ENCODE peak calls at places on chromosomes 7 and 10, in six cellular contexts. One of them, this sample, is unnamed. For H3K27me3, the result is how much of the 10 kb centered on the place peaks cover.

GRCh38 chr7:33854178-33854577 is 51.2 kb upstream of the BMPER start:
- DNase-seq in GM23248: peak
- DNase-seq in IMR-90: peak
- DNase-seq in upper lobe of right lung: no peak
- DNase-seq in AG04450: no peak
- DNase-seq in lung: no peak
- DNase-seq in this sample: no peak

GRCh38 chr7:4641667-4642467 is 40.2 kb upstream of the FOXK1 start:
- DNase-seq in GM23248: peak
- DNase-seq in IMR-90: peak
- DNase-seq in upper lobe of right lung: peak
- DNase-seq in AG04450: peak
- DNase-seq in lung: peak
- DNase-seq in this sample: peak

GRCh38 chr10:133357293-133358151 is at the start of gene FUOM:
- DNase-seq in GM23248: peak
- DNase-seq in IMR-90: peak
- DNase-seq in upper lobe of right lung: peak
- DNase-seq in AG04450: no peak
- DNase-seq in lung: no peak
- DNase-seq in this sample: peak

GRCh38 chr10:120365872-120366271 is 91.2 kb upstream of the PLPP4 start:
- DNase-seq in GM23248: peak
- DNase-seq in IMR-90: no peak
- DNase-seq in upper lobe of right lung: no peak
- DNase-seq in AG04450: no peak
- DNase-seq in lung: no peak
- DNase-seq in this sample: no peak

GRCh38 chr7:42673951-42674350 is 237.9 kb downstream of the C7orf25 start:
- DNase-seq in GM23248: no peak
- DNase-seq in IMR-90: no peak
- DNase-seq in upper lobe of right lung: no peak
- DNase-seq in AG04450: no peak
- DNase-seq in lung: no peak
- DNase-seq in this sample: no peak

GRCh38 chr10:15775513-15775912 is 55.8 kb upstream of the ITGA8 start:
- DNase-seq in GM23248: peak
- DNase-seq in IMR-90: peak
- DNase-seq in upper lobe of right lung: no peak
- DNase-seq in AG04450: peak
- DNase-seq in lung: no peak
- DNase-seq in this sample: no peak

GRCh38 chr10:132637477-132638129 is 100.0 kb downstream of the INPP5A start:
- DNase-seq in GM23248: peak
- DNase-seq in IMR-90: peak
- DNase-seq in upper lobe of right lung: peak
- DNase-seq in AG04450: peak
- DNase-seq in lung: no peak
- DNase-seq in this sample: peak

GRCh38 chr10:79488303-79488702 is 24.0 kb upstream of the EIF5AL1 start:
- DNase-seq in GM23248: peak
- DNase-seq in IMR-90: peak
- DNase-seq in upper lobe of right lung: no peak
- DNase-seq in AG04450: peak
- DNase-seq in lung: peak
- DNase-seq in this sample: no peak

GRCh38 chr7:2820508-2820934 is 23.6 kb downstream of the GNA12 start:
- DNase-seq in GM23248: peak
- DNase-seq in IMR-90: peak
- DNase-seq in upper lobe of right lung: peak
- DNase-seq in AG04450: peak
- DNase-seq in lung: peak
- DNase-seq in this sample: no peak

GRCh38 chr7:157432541-157432956 is 95.7 kb downstream of the DNAJB6 start:
- DNase-seq in GM23248: peak
- DNase-seq in IMR-90: peak
- DNase-seq in upper lobe of right lung: peak
- DNase-seq in AG04450: peak
- DNase-seq in lung: no peak
- DNase-seq in this sample: no peak

DNA sequence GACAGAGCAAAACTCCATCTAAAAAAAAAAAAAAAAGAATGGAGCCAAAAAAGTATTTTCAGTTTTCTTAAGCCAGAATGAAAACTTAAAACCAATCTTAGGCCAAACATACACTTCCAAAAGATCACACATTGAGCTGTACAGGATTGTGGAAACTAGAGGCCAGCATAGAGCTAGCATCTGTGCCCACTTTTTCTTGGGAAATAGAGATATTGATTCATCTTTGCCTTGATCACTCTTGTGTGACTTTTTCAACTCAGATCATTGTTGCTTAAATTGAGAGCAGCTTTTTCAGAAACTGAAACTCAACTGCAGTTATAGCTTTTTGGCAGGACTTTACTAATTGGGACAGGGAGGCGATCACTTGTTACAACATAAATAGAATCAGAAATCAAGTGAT is 132.2 kb downstream of the PRKG1 start:
- DNase-seq in GM23248: peak
- DNase-seq in IMR-90: no peak
- DNase-seq in upper lobe of right lung: no peak
- DNase-seq in AG04450: no peak
- DNase-seq in lung: no peak
- DNase-seq in this sample: no peak
- H3K27ac ChIP-seq in GM23248: no peak
- H3K27ac ChIP-seq in IMR-90: no peak
- H3K27ac ChIP-seq in upper lobe of right lung: no peak
- H3K27ac ChIP-seq in AG04450: no peak
- H3K27ac ChIP-seq in lung: no peak
- H3K27ac ChIP-seq in this sample: no peak

GRCh38 chr10:71144824-71145223 is 67.5 kb upstream of the UNC5B start:
- DNase-seq in GM23248: no peak
- DNase-seq in IMR-90: no peak
- DNase-seq in upper lobe of right lung: no peak
- DNase-seq in AG04450: no peak
- DNase-seq in lung: no peak
- DNase-seq in this sample: no peak

GRCh38 chr10:71143610-71144009 is 68.8 kb upstream of the UNC5B start:
- DNase-seq in GM23248: no peak
- DNase-seq in IMR-90: no peak
- DNase-seq in upper lobe of right lung: no peak
- DNase-seq in AG04450: no peak
- DNase-seq in lung: no peak
- DNase-seq in this sample: no peak

GRCh38 chr10:71138126-71138860 is 74.1 kb upstream of the UNC5B start:
- DNase-seq in GM23248: no peak
- DNase-seq in IMR-90: no peak
- DNase-seq in upper lobe of right lung: no peak
- DNase-seq in AG04450: no peak
- DNase-seq in lung: no peak
- DNase-seq in this sample: no peak

GRCh38 chr10:71143170-71143569 is 69.2 kb upstream of the UNC5B start:
- DNase-seq in GM23248: no peak
- DNase-seq in IMR-90: no peak
- DNase-seq in upper lobe of right lung: no peak
- DNase-seq in AG04450: no peak
- DNase-seq in lung: no peak
- DNase-seq in this sample: no peak

DNA sequence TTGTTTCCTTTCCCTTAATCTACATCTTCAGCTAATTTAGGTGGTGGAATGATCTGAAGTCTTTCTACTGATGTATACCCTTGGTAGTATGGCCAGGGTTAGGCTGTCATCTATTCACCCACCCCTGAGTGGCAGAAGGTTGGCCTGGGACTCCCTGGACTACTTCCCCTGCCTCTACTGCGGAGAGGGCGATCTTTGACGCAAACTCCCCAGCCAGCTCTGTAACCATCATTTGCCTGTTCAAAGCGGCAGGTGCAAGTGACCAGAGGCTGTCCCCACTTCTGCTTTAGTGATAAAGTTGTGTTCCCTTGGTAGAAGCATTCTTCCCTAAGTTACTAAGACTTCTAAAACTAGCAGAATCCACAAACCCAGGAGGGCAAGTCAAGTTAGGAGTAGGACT is 70.8 kb upstream of the UNC5B start:
- DNase-seq in GM23248: no peak
- DNase-seq in IMR-90: no peak
- DNase-seq in upper lobe of right lung: no peak
- DNase-seq in AG04450: no peak
- DNase-seq in lung: no peak
- DNase-seq in this sample: no peak
- H3K27me3 ChIP-seq in GM23248: under half
- H3K27me3 ChIP-seq in IMR-90: under half
- H3K27me3 ChIP-seq in upper lobe of right lung: under half
- H3K27me3 ChIP-seq in AG04450: under half
- H3K27me3 ChIP-seq in lung: under half
- H3K27me3 ChIP-seq in this sample: under half

GRCh38 chr10:88974012-88974411 is 16.6 kb upstream of the FAS start:
- DNase-seq in GM23248: peak
- DNase-seq in IMR-90: peak
- DNase-seq in upper lobe of right lung: no peak
- DNase-seq in AG04450: no peak
- DNase-seq in lung: no peak
- DNase-seq in this sample: no peak

GRCh38 chr10:88978463-88978862 is 12.1 kb upstream of the FAS start:
- DNase-seq in GM23248: no peak
- DNase-seq in IMR-90: no peak
- DNase-seq in upper lobe of right lung: no peak
- DNase-seq in AG04450: no peak
- DNase-seq in lung: no peak
- DNase-seq in this sample: no peak

GRCh38 chr10:88971668-88972067 is 18.9 kb upstream of the FAS start:
- DNase-seq in GM23248: peak
- DNase-seq in IMR-90: peak
- DNase-seq in upper lobe of right lung: no peak
- DNase-seq in AG04450: no peak
- DNase-seq in lung: no peak
- DNase-seq in this sample: no peak

GRCh38 chr10:88975377-88975720 is 15.2 kb upstream of the FAS start:
- DNase-seq in GM23248: peak
- DNase-seq in IMR-90: no peak
- DNase-seq in upper lobe of right lung: no peak
- DNase-seq in AG04450: no peak
- DNase-seq in lung: no peak
- DNase-seq in this sample: no peak

GRCh38 chr10:88974446-88975376 is 15.9 kb upstream of the FAS start:
- DNase-seq in GM23248: peak
- DNase-seq in IMR-90: peak
- DNase-seq in upper lobe of right lung: no peak
- DNase-seq in AG04450: no peak
- DNase-seq in lung: no peak
- DNase-seq in this sample: no peak
- H3K27ac ChIP-seq in GM23248: peak
- H3K27ac ChIP-seq in IMR-90: peak
- H3K27ac ChIP-seq in upper lobe of right lung: peak
- H3K27ac ChIP-seq in AG04450: no peak
- H3K27ac ChIP-seq in lung: no peak
- H3K27ac ChIP-seq in this sample: peak

GRCh38 chr10:8057636-8058273 is 3.3 kb downstream of the GATA3 start:
- DNase-seq in GM23248: no peak
- DNase-seq in IMR-90: no peak
- DNase-seq in upper lobe of right lung: no peak
- DNase-seq in AG04450: no peak
- DNase-seq in lung: no peak
- DNase-seq in this sample: no peak
- H3K27me3 ChIP-seq in GM23248: half or more
- H3K27me3 ChIP-seq in IMR-90: half or more
- H3K27me3 ChIP-seq in upper lobe of right lung: half or more
- H3K27me3 ChIP-seq in AG04450: half or more
- H3K27me3 ChIP-seq in lung: under half
- H3K27me3 ChIP-seq in this sample: under half

GRCh38 chr10:88946200-88946599 is 6.4 kb downstream of the ACTA2 start:
- DNase-seq in GM23248: no peak
- DNase-seq in IMR-90: no peak
- DNase-seq in upper lobe of right lung: no peak
- DNase-seq in AG04450: no peak
- DNase-seq in lung: no peak
- DNase-seq in this sample: no peak
- H3K27ac ChIP-seq in GM23248: no peak
- H3K27ac ChIP-seq in IMR-90: no peak
- H3K27ac ChIP-seq in upper lobe of right lung: no peak
- H3K27ac ChIP-seq in AG04450: no peak
- H3K27ac ChIP-seq in lung: no peak
- H3K27ac ChIP-seq in this sample: no peak

GRCh38 chr10:100897976-100898375 is 14.8 kb upstream of the SLF2 start:
- DNase-seq in GM23248: no peak
- DNase-seq in IMR-90: no peak
- DNase-seq in upper lobe of right lung: no peak
- DNase-seq in AG04450: no peak
- DNase-seq in lung: no peak
- DNase-seq in this sample: no peak
- H3K27me3 ChIP-seq in GM23248: under half
- H3K27me3 ChIP-seq in IMR-90: under half
- H3K27me3 ChIP-seq in upper lobe of right lung: under half
- H3K27me3 ChIP-seq in AG04450: under half
- H3K27me3 ChIP-seq in lung: under half
- H3K27me3 ChIP-seq in this sample: under half

GRCh38 chr10:71770255-71770654 is 3.1 kb downstream of the VSIR start:
- DNase-seq in GM23248: peak
- DNase-seq in IMR-90: peak
- DNase-seq in upper lobe of right lung: no peak
- DNase-seq in AG04450: no peak
- DNase-seq in lung: no peak
- DNase-seq in this sample: no peak
- H3K27ac ChIP-seq in GM23248: peak
- H3K27ac ChIP-seq in IMR-90: peak
- H3K27ac ChIP-seq in upper lobe of right lung: peak
- H3K27ac ChIP-seq in AG04450: no peak
- H3K27ac ChIP-seq in lung: peak
- H3K27ac ChIP-seq in this sample: peak